ENCODE peak calls at places on chromosomes 12 and 14, in six cellular contexts. Z, S, Y, D, O and L are unnamed samples.

GRCh38 chr14:68104518-68104917 is 284.9 kb downstream of the RAD51B start:
- DNase-seq in Z (peak), S (no peak), Y (peak), D (no peak), O (no peak), L (peak)

GRCh38 chr12:113056631-113057488 is at the start of gene DTX1:
- DNase-seq in Z (peak), S (no peak), Y (no peak), D (no peak), O (no peak), L (no peak)

GRCh38 chr12:75759842-75760260 is 248.4 kb upstream of the KRR1 start:
- DNase-seq in Z (no peak), S (no peak), Y (peak), D (no peak), O (no peak), L (peak)

GRCh38 chr14:33207467-33208015 is 268.9 kb downstream of the NPAS3 start:
- DNase-seq in Z (no peak), S (no peak), Y (no peak), D (no peak), O (no peak), L (no peak)

GRCh38 chr12:64098709-64099354 is 123.3 kb downstream of the KICS2 start:
- DNase-seq in Z (no peak), S (no peak), Y (no peak), D (no peak), O (no peak), L (no peak)

GRCh38 chr12:121652767-121653497 is 16.5 kb downstream of the MORN3 start:
- DNase-seq in Z (no peak), S (no peak), Y (no peak), D (no peak), O (no peak), L (no peak)

GRCh38 chr12:91094036-91094660 is 17.1 kb downstream of the LUM start:
- DNase-seq in Z (no peak), S (no peak), Y (no peak), D (no peak), O (no peak), L (no peak)

GRCh38 chr12:124458992-124459851 is 108.2 kb downstream of the NCOR2 start:
- DNase-seq in Z (no peak), S (no peak), Y (no peak), D (no peak), O (no peak), L (no peak)

GRCh38 chr14:70896981-70897380 is 10.3 kb upstream of the PCNX1 start:
- DNase-seq in Z (no peak), S (no peak), Y (no peak), D (no peak), O (no peak), L (no peak)

GRCh38 chr12:33476058-33476457 is 36.4 kb upstream of the SYT10 start:
- DNase-seq in Z (no peak), S (no peak), Y (no peak), D (no peak), O (no peak), L (no peak)

GRCh38 chr12:70290126-70290525 is 46.9 kb downstream of the CNOT2 start:
- DNase-seq in Z (no peak), S (no peak), Y (no peak), D (no peak), O (no peak), L (no peak)

GRCh38 chr12:127559349-127560040 is 707.5 kb upstream of the TMEM132C start:
- DNase-seq in Z (peak), S (no peak), Y (peak), D (peak), O (no peak), L (peak)

GRCh38 chr12:107912421-107913004 is 138.0 kb downstream of the ASCL4 start:
- DNase-seq in Z (peak), S (peak), Y (no peak), D (peak), O (peak), L (no peak)

GRCh38 chr12:1760566-1761382 is 59.6 kb upstream of the LRTM2 start:
- DNase-seq in Z (no peak), S (no peak), Y (no peak), D (no peak), O (no peak), L (no peak)

GRCh38 chr14:68527329-68527851 is 265.5 kb downstream of the ZFP36L1 start:
- DNase-seq in Z (no peak), S (peak), Y (no peak), D (no peak), O (no peak), L (no peak)

GRCh38 chr14:21924479-21924878 is 250.9 kb upstream of the OR4E1 start:
- DNase-seq in Z (peak), S (no peak), Y (no peak), D (peak), O (no peak), L (no peak)

DNA sequence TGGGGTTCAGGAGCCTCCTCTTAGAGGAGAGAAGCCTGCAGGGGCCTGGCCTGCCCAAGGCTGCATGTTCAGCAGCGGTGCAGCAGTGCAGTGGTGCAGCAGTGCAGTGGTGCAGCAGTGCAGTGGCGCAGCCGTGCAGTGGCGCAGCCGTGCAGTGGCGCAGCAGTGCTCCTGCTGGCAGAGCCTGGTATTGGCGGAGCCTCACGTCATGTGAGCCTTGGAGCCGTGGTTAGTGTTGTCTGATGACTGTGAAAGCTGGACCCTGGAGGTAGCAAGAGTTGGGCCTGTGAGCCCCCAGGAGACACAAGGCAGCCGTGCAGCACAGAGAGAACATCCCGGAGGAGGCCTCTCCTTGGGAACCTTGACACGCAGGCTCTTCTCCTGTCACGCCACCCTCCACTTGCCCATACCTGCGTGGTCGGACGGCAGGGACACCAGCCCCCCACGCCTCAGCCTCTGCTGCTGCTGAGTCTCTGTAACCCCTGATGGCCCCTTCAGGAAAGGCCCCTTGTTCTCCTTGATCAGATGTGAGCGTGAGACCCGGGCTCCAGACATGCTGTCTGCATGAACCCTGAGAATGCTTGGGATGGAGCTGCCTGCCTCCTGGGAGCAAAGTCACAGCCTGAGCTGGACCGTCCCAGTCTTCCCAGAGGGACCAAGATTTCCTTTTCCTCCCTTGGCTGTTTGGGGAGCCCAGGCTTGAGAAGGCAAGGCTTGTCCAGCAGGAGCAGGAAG is 193.7 kb downstream of the KIF26A start:
- DNase-seq in Z (no peak), S (no peak), Y (no peak), D (no peak), O (no peak), L (no peak)
- TF ChIP-seq CTCF in Z (no peak), S (no peak), Y (no peak), D (no peak), O (no peak), L (no peak)

GRCh38 chr12:80763874-80764273 is 47.2 kb downstream of the MYF5 start:
- DNase-seq in Z (peak), S (no peak), Y (no peak), D (no peak), O (no peak), L (no peak)
- TF ChIP-seq CTCF in Z (peak), S (peak), Y (peak), D (peak), O (peak), L (peak)

GRCh38 chr14:54364555-54365415 is 32.0 kb upstream of the CDKN3 start:
- DNase-seq in Z (no peak), S (peak), Y (peak), D (no peak), O (no peak), L (no peak)

GRCh38 chr14:54370323-54371125 is 26.3 kb upstream of the CDKN3 start:
- DNase-seq in Z (no peak), S (no peak), Y (no peak), D (no peak), O (no peak), L (no peak)

GRCh38 chr14:54369343-54369742 is 27.5 kb upstream of the CDKN3 start:
- DNase-seq in Z (no peak), S (no peak), Y (no peak), D (no peak), O (no peak), L (no peak)

GRCh38 chr14:54362759-54363437 is 33.9 kb upstream of the CDKN3 start:
- DNase-seq in Z (no peak), S (no peak), Y (no peak), D (no peak), O (no peak), L (no peak)

GRCh38 chr14:54366726-54367707 is 29.8 kb upstream of the CDKN3 start:
- DNase-seq in Z (peak), S (peak), Y (peak), D (peak), O (no peak), L (peak)
- TF ChIP-seq CTCF in Z (peak), S (peak), Y (peak), D (peak), O (peak), L (peak)

DNA sequence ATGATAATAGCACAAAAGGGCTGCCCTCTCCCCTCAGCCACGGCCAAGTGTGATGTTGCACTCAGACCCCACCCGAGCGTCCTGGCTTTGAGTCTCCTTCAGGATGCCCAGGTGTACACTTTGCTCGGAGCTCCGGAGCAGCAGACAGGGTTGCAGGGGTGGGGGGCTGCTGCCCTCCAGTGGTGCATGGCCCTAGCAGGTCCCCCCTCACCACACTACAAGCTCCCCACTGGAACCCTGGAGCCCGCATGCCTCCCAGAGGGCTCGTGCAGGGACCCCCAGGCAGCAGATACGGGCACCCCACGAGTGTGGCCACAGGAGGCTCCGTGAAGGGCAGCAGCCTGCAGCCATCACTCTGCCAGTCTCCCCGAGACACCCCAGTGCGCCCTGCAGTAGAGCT is 69.9 kb upstream of the C14orf180 start:
- DNase-seq in Z (no peak), S (no peak), Y (no peak), D (no peak), O (no peak), L (no peak)
- TF ChIP-seq CTCF in Z (no peak), S (no peak), Y (no peak), D (no peak), O (no peak), L (no peak)

GRCh38 chr12:93380480-93381121 is 2.9 kb downstream of the NUDT4 start:
- DNase-seq in Z (no peak), S (no peak), Y (no peak), D (no peak), O (no peak), L (no peak)
- TF ChIP-seq CTCF in Z (peak), S (no peak), Y (no peak), D (peak), O (peak), L (peak)

GRCh38 chr12:99619389-99620158 is 28.0 kb upstream of the GARIN6 start:
- DNase-seq in Z (peak), S (no peak), Y (no peak), D (no peak), O (no peak), L (peak)
- TF ChIP-seq CTCF in Z (peak), S (peak), Y (peak), D (no peak), O (peak), L (peak)

GRCh38 chr12:49220972-49221371 is 32.1 kb upstream of the TUBA1A start:
- DNase-seq in Z (no peak), S (no peak), Y (no peak), D (no peak), O (no peak), L (no peak)

GRCh38 chr12:49225551-49226166 is 36.8 kb upstream of the TUBA1A start:
- DNase-seq in Z (no peak), S (no peak), Y (no peak), D (peak), O (no peak), L (no peak)

GRCh38 chr12:49227701-49228100 is 37.2 kb upstream of the TUBA1C start:
- DNase-seq in Z (no peak), S (no peak), Y (no peak), D (no peak), O (no peak), L (no peak)

GRCh38 chr12:49223122-49223521 is 34.2 kb upstream of the TUBA1A start:
- DNase-seq in Z (no peak), S (no peak), Y (no peak), D (no peak), O (no peak), L (no peak)

GRCh38 chr12:49223590-49224369 is 34.9 kb upstream of the TUBA1A start:
- DNase-seq in Z (no peak), S (no peak), Y (no peak), D (no peak), O (no peak), L (no peak)
- TF ChIP-seq CTCF in Z (no peak), S (no peak), Y (no peak), D (no peak), O (no peak), L (no peak)

GRCh38 chr12:131132118-131132892 is 178.6 kb downstream of the ADGRD1 start:
- DNase-seq in Z (peak), S (peak), Y (peak), D (peak), O (peak), L (no peak)
- TF ChIP-seq CTCF in Z (peak), S (peak), Y (peak), D (peak), O (peak), L (peak)